ENCODE peak calls at places on chromosome 22, in nine cellular contexts. M, Q, B, K, S, J, L, T and I are unnamed samples.

GRCh38 chr22:48717883-48718817 is 1109.5 kb downstream of the BRD1 start:
- DNase-seq in M (no peak), Q (no peak), B (no peak), K (no peak), S (no peak), J (no peak), L (no peak), T (no peak), I (no peak)

GRCh38 chr22:47200273-47201051 is 438.0 kb downstream of the TBC1D22A start:
- DNase-seq in M (no peak), Q (no peak), B (no peak), K (no peak), S (no peak), J (no peak), L (peak; percentile 19), T (no peak), I (peak; percentile 59)

GRCh38 chr22:38448945-38449745 is 5.9 kb downstream of the KCNJ4 start:
- DNase-seq in M (no peak), Q (no peak), B (no peak), K (no peak), S (no peak), J (no peak), L (no peak), T (no peak), I (no peak)

GRCh38 chr22:43166132-43166930 is 15.0 kb downstream of the TSPO start:
- DNase-seq in M (no peak), Q (no peak), B (no peak), K (no peak), S (no peak), J (no peak), L (no peak), T (no peak), I (no peak)

GRCh38 chr22:30685178-30685577 is 9.5 kb upstream of the OSBP2 start:
- DNase-seq in M (no peak), Q (no peak), B (no peak), K (no peak), S (no peak), J (no peak), L (no peak), T (no peak), I (no peak)

GRCh38 chr22:43566561-43567332 is 154.9 kb downstream of the MPPED1 start:
- DNase-seq in M (no peak), Q (no peak), B (no peak), K (no peak), S (no peak), J (peak; percentile 3), L (no peak), T (no peak), I (no peak)

GRCh38 chr22:22111267-22111751 is 128.7 kb upstream of the TOP3B start:
- DNase-seq in M (no peak), Q (no peak), B (no peak), K (no peak), S (no peak), J (peak; percentile 42), L (peak; percentile 58), T (peak; percentile 48), I (no peak)

GRCh38 chr22:32951081-32951806 is 106.9 kb downstream of the SYN3 start:
- DNase-seq in M (no peak), Q (no peak), B (no peak), K (no peak), S (no peak), J (no peak), L (peak; percentile 6), T (no peak), I (no peak)

GRCh38 chr22:21942407-21942895 is 10.2 kb downstream of the PPM1F start:
- DNase-seq in M (peak; percentile 44), Q (peak; percentile 83), B (no peak), K (peak; percentile 80), S (no peak), J (peak; percentile 49), L (peak; percentile 83), T (peak; percentile 85), I (no peak)

GRCh38 chr22:47029244-47030001 is 267.0 kb downstream of the TBC1D22A start:
- DNase-seq in M (no peak), Q (no peak), B (no peak), K (peak; percentile 24), S (peak; percentile 14), J (no peak), L (no peak), T (no peak), I (no peak)

GRCh38 chr22:38081941-38082828 is 1.8 kb downstream of the SLC16A8 start:
- DNase-seq in M (no peak), Q (no peak), B (no peak), K (peak; percentile 48), S (no peak), J (no peak), L (no peak), T (no peak), I (no peak)

GRCh38 chr22:18068381-18068988 is 9.3 kb upstream of the PEX26 start:
- DNase-seq in M (no peak), Q (no peak), B (no peak), K (no peak), S (no peak), J (no peak), L (no peak), T (no peak), I (no peak)

GRCh38 chr22:49363526-49364230 is 464.0 kb downstream of the BRD1 start:
- DNase-seq in M (no peak), Q (no peak), B (no peak), K (peak; percentile 44), S (no peak), J (no peak), L (no peak), T (no peak), I (peak; percentile 32)

GRCh38 chr22:30802202-30803166 is 107.8 kb downstream of the OSBP2 start:
- DNase-seq in M (peak; percentile 61), Q (peak; percentile 54), B (peak; percentile 93), K (peak; percentile 89), S (peak; percentile 78), J (peak; percentile 83), L (peak; percentile 96), T (peak; percentile 93), I (peak; percentile 93)

GRCh38 chr22:32852346-32853251 is 51.1 kb downstream of the TIMP3 start:
- DNase-seq in M (no peak), Q (peak; percentile 49), B (no peak), K (no peak), S (no peak), J (no peak), L (peak; percentile 72), T (no peak), I (no peak)

GRCh38 chr22:47750086-47750485 is 987.6 kb downstream of the TBC1D22A start:
- DNase-seq in M (no peak), Q (no peak), B (no peak), K (no peak), S (no peak), J (no peak), L (no peak), T (no peak), I (no peak)

GRCh38 chr22:23054531-23055257 is 15.6 kb upstream of the GNAZ start:
- DNase-seq in M (no peak), Q (no peak), B (peak; percentile 50), K (no peak), S (no peak), J (no peak), L (no peak), T (no peak), I (no peak)

DNA sequence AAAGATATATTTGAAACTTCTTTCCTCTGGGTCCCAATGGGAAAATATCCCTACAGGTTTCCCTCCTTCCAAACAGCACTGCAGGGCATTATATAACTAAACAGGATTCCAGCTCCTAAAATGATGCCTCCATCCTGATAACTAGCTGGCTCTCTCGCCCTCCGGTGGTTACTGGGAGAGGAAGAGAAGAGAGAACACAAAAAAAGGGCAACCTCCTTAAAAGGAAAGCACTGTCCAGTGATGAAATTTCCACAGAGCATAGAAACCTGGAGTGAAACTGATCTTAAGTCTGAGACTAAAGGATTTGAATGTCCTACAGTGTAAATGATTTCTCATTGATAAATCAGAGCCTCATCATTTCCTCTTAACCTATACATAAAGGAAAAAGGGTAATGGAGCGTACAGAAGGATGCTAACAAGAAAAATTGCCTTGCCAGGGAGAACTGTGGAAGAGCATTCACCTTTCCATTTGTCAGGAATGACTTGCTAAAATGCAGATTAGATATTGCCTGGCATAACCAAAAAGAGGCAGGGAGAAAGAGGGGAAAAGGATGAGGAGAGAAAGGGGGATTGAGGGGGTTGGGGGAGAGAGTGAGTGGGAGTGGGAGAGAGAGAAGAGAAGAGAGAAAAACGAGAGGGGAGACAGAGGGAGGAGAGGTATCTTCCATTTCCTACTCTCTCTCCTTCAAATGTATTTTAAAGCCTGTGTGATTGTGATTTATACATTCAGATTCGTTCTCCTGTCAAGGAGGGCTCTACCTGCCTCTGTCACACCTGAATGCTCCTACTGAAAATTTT is 121.4 kb downstream of the APOL5 start:
- DNase-seq in M (peak; percentile 24), Q (no peak), B (no peak), K (no peak), S (peak; percentile 71), J (peak; percentile 54), L (peak; percentile 74), T (peak; percentile 73), I (no peak)
- TF ChIP-seq CTCF in M (peak; percentile 47), Q (no peak), B (peak; percentile 42), K (peak; percentile 31), S (no peak), J (peak; percentile 40), L (peak; percentile 59), T (peak; percentile 64), I (peak; percentile 50)

DNA sequence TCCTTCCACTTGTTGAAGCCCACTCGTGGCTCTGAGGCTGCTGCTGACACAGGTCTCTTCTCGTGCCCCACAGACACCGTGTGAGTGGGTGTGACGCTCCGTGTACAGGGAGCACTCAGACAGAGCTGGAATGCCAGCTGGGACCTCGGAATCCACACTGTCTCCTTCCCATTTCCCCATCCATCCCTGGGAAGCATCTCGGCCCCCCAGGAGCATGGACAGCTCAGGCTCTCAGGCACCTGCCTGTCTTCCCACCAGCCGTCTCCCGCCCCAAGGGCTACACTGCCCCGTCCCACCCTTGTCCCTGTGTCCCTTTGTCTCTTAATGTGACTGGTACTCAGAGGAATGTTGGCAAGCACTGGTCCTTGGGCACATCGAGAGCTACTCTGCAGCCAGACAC is 63.8 kb downstream of the ARHGAP8 start:
- DNase-seq in M (no peak), Q (no peak), B (no peak), K (no peak), S (no peak), J (no peak), L (no peak), T (no peak), I (no peak)
- TF ChIP-seq CTCF in M (no peak), Q (no peak), B (no peak), K (no peak), S (no peak), J (no peak), L (no peak), T (no peak), I (no peak)

DNA sequence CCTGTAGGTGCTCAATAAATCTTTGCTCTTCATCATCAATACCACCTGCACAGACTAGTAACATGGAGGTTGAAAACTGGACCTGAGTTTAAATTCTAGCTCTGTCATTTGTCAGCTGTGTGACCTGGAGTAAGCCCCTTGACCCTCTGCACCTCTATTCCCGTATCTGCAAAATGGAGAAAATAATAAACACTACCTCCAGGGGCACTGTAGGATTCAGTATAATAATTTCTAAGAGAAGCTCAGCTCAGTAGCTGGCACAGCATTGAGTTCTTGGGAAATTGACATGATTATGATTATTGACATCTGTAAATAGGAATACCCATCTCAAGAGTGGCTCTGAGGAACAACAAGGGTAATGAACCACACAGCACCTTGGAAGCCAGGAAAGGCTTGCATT is 78.4 kb downstream of the MN1 start:
- DNase-seq in M (no peak), Q (no peak), B (no peak), K (no peak), S (no peak), J (no peak), L (no peak), T (no peak), I (no peak)
- TF ChIP-seq CTCF in M (peak; percentile 13), Q (no peak), B (no peak), K (no peak), S (no peak), J (peak; percentile 24), L (peak; percentile 19), T (no peak), I (peak; percentile 16)

GRCh38 chr22:26004477-26004876 is 164.8 kb upstream of the SEZ6L start:
- DNase-seq in M (no peak), Q (no peak), B (no peak), K (no peak), S (no peak), J (no peak), L (no peak), T (no peak), I (no peak)
- TF ChIP-seq CTCF in M (no peak), Q (no peak), B (no peak), K (no peak), S (no peak), J (no peak), L (no peak), T (no peak), I (no peak)